ENCODE peak calls at places on chromosome 5, in seven cellular contexts. B is HFFc6, K is heart right ventricle, J is NCI-H1105, V is NCI-H345, L is NCI-H460, O is NCI-H2029. Z is an unnamed sample.

GRCh38 chr5:133241179-133241728 is 189.4 kb downstream of the HSPA4 start:
- DNase-seq in L (no peak), B (no peak), K (no peak), V (no peak), J (no peak), O (no peak), Z (no peak)

GRCh38 chr5:179840766-179841165 is 17.9 kb downstream of the MRNIP start:
- DNase-seq in B (no peak), J (no peak), O (no peak), K (no peak), V (no peak), L (no peak), Z (no peak)

GRCh38 chr5:116404001-116404400 is 170.6 kb downstream of the SEMA6A start:
- DNase-seq in L (no peak), B (no peak), O (no peak), K (no peak), V (no peak), J (no peak), Z (no peak)

GRCh38 chr5:145237843-145238242 is 597.3 kb downstream of the PRELID2 start:
- DNase-seq in J (peak), K (no peak), V (peak), B (peak), L (peak), O (peak), Z (no peak)

GRCh38 chr5:127942246-127943060 is 141.1 kb upstream of the SLC12A2 start:
- DNase-seq in V (no peak), J (no peak), K (no peak), L (no peak), B (peak), O (no peak), Z (no peak)

GRCh38 chr5:102809033-102809432 is 53.9 kb downstream of the PAM start:
- DNase-seq in B (no peak), J (no peak), O (peak), L (no peak), K (no peak), V (no peak), Z (no peak)

GRCh38 chr5:33297760-33298216 is 143.0 kb upstream of the TARS1 start:
- DNase-seq in J (no peak), B (no peak), L (no peak), V (no peak), O (no peak), K (no peak), Z (no peak)

GRCh38 chr5:124584991-124585715 is 161.3 kb downstream of the ZNF608 start:
- DNase-seq in V (no peak), B (no peak), K (no peak), L (no peak), O (no peak), J (no peak), Z (no peak)

GRCh38 chr5:30539004-30539634 is 654.4 kb upstream of the CDH6 start:
- DNase-seq in O (no peak), J (no peak), K (peak), V (no peak), L (no peak), B (no peak), Z (no peak)

GRCh38 chr5:181173420-181174342 is 26.3 kb downstream of the OR2V2 start:
- DNase-seq in O (no peak), L (peak), B (peak), K (no peak), V (no peak), J (no peak), Z (peak)

GRCh38 chr5:173663810-173664526 is 47.5 kb upstream of the BOD1 start:
- DNase-seq in L (no peak), J (no peak), V (no peak), B (no peak), O (no peak), K (peak), Z (no peak)

GRCh38 chr5:157384971-157385709 is 74.9 kb upstream of the NIPAL4 start:
- DNase-seq in K (no peak), V (no peak), J (no peak), L (no peak), B (peak), O (no peak), Z (no peak)

GRCh38 chr5:171931163-171931562 is 75.3 kb downstream of the FBXW11 start:
- DNase-seq in B (no peak), J (no peak), V (no peak), K (no peak), O (no peak), L (no peak), Z (no peak)

GRCh38 chr5:107218457-107219193 is 452.1 kb downstream of the EFNA5 start:
- DNase-seq in K (no peak), L (peak), B (no peak), O (no peak), J (no peak), V (no peak), Z (no peak)

GRCh38 chr5:168291961-168292782 is 727 bp downstream of the WWC1 start:
- DNase-seq in B (no peak), J (no peak), V (peak), O (no peak), K (no peak), L (no peak), Z (no peak)

GRCh38 chr5:24535646-24536045 is 109.1 kb downstream of the CDH10 start:
- DNase-seq in B (no peak), O (peak), V (no peak), J (no peak), L (peak), K (no peak), Z (no peak)

GRCh38 chr5:132444841-132445639 is 45.5 kb downstream of the IRF1 start:
- DNase-seq in O (no peak), V (no peak), L (no peak), J (no peak), B (no peak), K (no peak), Z (no peak)

GRCh38 chr5:57940236-57940635 is 457.6 kb upstream of the ACTBL2 start:
- DNase-seq in O (no peak), K (no peak), L (no peak), B (no peak), J (no peak), V (no peak), Z (no peak)

Z was measured in activated B cell treated with CpG ODN at 0.5 μM for 24 hours.